ENCODE peak calls at places on chromosomes 11 and 22, in four cellular contexts. T is H1, Q is HepG2, P is K562. I is an unnamed sample.

GRCh38 chr11:120209750-120210650 is 832 bp upstream of the OAF start:
- DNase-seq in P (no peak), Q (no peak), T (no peak), I (no peak)

GRCh38 chr11:126397016-126397415 is 41.5 kb downstream of the ST3GAL4 start:
- DNase-seq in P (no peak), Q (no peak), T (no peak), I (no peak)

GRCh38 chr22:37403267-37403960 is 23.9 kb downstream of the ELFN2 start:
- DNase-seq in Q (no peak), T (peak; percentile 80), P (no peak), I (no peak)

GRCh38 chr11:47854667-47855066 is 6.5 kb upstream of the NUP160 start:
- DNase-seq in Q (no peak), T (no peak), P (no peak), I (no peak)

GRCh38 chr11:2761131-2762030 is 61.6 kb upstream of the KCNQ1OT1 start:
- DNase-seq in T (peak; percentile 39), P (no peak), Q (no peak), I (no peak)

GRCh38 chr22:48824673-48825651 is 1002.7 kb downstream of the BRD1 start:
- DNase-seq in T (no peak), Q (no peak), P (no peak), I (no peak)

GRCh38 chr11:3723014-3723708 is 52.0 kb upstream of the CHRNA10 start:
- DNase-seq in T (no peak), Q (no peak), P (no peak), I (no peak)

GRCh38 chr11:68843703-68844312 is 2.1 kb upstream of the CPT1A start:
- DNase-seq in P (no peak), T (peak; percentile 85), Q (peak; percentile 67), I (no peak)

GRCh38 chr22:44357962-44358553 is 45.3 kb upstream of the SHISAL1 start:
- DNase-seq in T (no peak), Q (no peak), P (no peak), I (no peak)

GRCh38 chr11:83249972-83250593 is 36.1 kb downstream of the CCDC90B start:
- DNase-seq in T (no peak), Q (peak; percentile 24), P (peak; percentile 61), I (no peak)

GRCh38 chr11:74820763-74821162 is 72.1 kb downstream of the RNF169 start:
- DNase-seq in Q (peak; percentile 8), P (no peak), T (no peak), I (no peak)

GRCh38 chr11:13603661-13604060 is 64.8 kb upstream of the FAR1 start:
- DNase-seq in Q (no peak), P (no peak), T (no peak), I (no peak)

GRCh38 chr22:25447067-25447688 is 117.3 kb upstream of the GRK3 start:
- DNase-seq in Q (peak; percentile 72), P (peak; percentile 20), T (no peak), I (no peak)

GRCh38 chr11:123560001-123560400 is 94.4 kb downstream of the SCN3B start:
- DNase-seq in P (no peak), T (no peak), Q (no peak), I (no peak)

GRCh38 chr11:32231909-32232493 is 141.1 kb downstream of the RCN1 start:
- DNase-seq in P (peak; percentile 48), Q (peak; percentile 13), T (peak; percentile 58), I (no peak)

DNA sequence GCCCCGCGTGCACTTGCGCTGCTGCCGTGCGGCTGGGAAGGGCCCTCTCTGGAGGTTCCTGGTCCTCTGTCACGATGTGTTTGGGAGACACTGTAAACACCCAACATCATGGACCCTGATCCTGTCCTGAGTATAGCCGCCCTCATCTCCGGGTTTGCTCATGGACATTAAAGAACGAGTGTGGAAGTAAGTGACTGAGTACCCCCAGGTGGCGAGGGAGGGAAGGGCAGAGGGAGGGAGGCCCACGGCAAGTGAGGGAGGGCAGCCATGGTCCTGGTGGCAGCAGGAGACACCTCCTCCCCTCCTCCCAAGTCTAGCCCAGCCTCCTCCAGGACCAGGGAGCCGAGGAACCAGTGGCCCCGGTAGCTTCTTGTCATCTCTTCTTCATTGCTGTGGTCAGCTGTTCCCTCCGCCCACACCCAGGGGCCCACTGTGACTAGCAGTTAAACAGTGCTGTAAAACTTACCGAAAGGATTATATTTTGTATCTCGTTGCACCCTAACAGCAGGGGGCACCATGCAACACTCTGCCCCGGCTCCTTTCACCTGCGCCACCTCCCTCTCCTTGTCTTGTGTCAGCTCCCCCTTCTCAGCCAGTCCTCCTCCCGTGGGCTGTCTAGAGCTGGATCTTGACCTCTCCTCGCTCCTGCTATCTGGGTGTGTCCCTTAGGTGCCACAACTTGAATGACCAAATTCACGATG is 566.5 kb upstream of the B3GAT1 start:
- DNase-seq in P (peak; percentile 16), Q (no peak), T (no peak), I (no peak)
- TF ChIP-seq CREB1 in P (no peak), Q (no peak), T (no peak), I (no peak)

GRCh38 chr11:39673994-39674393 is 1785.5 kb downstream of the LRRC4C start:
- DNase-seq in P (no peak), Q (no peak), T (no peak), I (no peak)
- TF ChIP-seq EP300 in P (no peak), Q (no peak), T (no peak), I (no peak)

DNA sequence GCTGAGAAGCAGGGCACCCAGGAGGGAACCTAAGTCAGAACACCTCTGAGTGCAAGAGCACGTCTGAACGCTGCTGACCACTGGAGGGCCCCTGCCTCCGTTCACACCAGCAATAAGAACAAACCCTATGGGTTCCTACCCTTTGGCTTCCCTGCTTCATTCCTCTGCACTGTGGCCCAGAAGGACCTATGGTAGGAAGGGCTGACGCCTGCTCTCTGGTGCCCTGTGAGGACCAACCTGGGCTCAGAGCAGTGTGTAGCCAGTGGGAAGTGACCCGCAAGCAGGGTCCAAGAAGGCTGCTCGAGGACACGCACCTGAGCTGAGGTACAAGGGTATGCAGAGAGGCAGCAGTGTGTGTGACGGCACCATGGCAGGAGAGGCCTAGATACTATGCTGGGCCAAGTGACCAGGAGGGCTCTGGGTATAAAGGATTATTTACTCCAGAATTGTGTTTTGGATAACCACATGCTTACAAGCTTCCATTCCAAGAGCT is 68.8 kb upstream of the CLTCL1 start:
- DNase-seq in T (no peak), P (peak; percentile 35), Q (no peak), I (no peak)
- TF ChIP-seq CREB1 in T (no peak), P (no peak), Q (no peak), I (no peak)

GRCh38 chr11:45805305-45806071 is 539 bp downstream of the SLC35C1 start:
- DNase-seq in Q (peak; percentile 44), T (peak; percentile 66), P (peak; percentile 58), I (no peak)

GRCh38 chr11:45804806-45805304 is at the start of gene SLC35C1:
- DNase-seq in T (peak; percentile 96), Q (peak; percentile 88), P (peak; percentile 97), I (peak; percentile 63)

GRCh38 chr11:45802531-45803317 is 2.2 kb upstream of the SLC35C1 start:
- DNase-seq in Q (no peak), T (no peak), P (no peak), I (no peak)

GRCh38 chr11:45806072-45806933 is 1.4 kb downstream of the SLC35C1 start:
- DNase-seq in T (no peak), Q (no peak), P (no peak), I (no peak)

DNA sequence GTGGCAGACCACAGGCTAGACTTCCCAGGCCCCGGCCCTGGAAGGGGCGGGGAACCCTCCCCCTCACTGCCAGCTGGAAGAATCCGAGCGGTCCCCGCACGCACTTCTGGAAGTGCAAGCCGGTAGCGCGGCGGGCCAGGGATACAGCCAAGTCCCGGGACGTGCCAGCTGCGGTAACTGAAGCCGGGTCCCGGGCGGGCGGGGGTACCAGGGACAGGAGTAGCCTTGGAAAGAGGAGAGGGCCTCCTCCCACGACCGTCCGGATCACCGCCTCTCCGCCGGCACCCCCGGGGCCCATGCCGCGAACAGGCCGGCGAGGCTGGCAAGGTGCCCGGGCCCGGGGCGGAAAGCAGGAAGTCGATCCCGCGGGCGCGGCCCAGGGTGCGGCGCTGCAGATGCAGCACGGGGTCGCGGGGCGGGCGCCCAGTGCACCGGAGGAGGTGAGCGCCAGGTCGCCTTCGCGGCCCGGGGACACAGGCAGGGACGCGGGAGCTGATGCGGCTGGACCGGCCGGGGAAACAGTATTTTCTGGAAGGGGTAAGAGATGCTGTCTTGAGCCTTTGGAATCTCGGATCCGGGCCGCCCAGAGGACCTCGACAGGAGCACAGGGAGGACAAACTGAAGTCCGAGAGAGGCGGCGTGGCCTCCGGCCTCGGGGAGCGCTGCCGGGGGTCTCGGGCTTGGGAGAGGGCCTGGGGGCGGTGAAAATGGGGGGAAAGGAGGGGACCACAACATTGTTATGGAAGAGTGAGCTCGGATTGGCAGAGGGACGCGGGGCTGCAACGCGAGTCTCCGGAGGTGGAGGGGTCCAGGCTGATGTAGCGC is 756 bp upstream of the SLC35C1 start:
- DNase-seq in Q (peak; percentile 18), T (peak; percentile 88), P (peak; percentile 26), I (no peak)
- TF ChIP-seq EP300 in Q (no peak), T (no peak), P (no peak), I (no peak)

DNA sequence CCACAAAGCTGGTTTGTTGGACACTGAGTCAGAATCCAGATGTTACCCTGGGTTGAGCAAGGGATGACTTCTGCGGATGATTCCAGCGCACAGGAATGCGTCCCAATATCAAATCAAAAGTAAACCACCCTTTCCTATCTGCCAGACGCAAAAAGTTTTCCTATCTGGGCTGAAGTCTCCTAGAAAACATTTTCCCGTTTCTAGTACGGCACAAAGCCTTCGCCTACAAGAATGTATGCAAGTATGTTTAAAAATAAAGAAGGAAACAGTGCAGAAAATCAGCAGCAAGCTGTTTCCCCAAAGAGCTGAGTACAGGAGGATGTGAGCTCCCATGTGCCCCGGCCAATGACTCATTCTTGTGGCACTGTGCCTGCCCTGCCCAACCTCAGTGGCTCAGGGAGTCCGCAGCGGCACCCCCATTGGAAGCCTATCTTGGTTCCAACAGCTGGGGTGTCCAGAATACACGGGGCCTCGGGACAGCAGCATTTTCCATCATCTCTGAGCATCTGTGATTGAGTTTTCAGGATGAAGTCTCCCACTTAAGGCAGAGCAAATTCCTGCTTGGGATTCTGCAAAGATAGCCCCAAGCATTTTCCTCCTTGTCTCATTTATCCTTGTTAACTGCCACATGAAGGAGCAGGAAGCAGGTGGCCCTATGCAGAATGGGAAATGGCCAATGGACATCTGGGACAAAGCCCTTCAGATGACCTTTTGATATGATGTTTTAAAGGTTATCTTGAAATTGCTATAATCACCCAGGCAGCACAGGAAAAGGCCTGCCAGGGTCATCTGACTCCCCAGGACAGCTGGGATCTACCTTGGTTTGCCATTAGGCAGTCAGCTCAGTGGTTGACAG is 17.5 kb downstream of the KCNJ5 start:
- DNase-seq in Q (no peak), P (no peak), T (no peak), I (no peak)
- TF ChIP-seq CREB1 in Q (no peak), P (no peak), T (no peak), I (no peak)

DNA sequence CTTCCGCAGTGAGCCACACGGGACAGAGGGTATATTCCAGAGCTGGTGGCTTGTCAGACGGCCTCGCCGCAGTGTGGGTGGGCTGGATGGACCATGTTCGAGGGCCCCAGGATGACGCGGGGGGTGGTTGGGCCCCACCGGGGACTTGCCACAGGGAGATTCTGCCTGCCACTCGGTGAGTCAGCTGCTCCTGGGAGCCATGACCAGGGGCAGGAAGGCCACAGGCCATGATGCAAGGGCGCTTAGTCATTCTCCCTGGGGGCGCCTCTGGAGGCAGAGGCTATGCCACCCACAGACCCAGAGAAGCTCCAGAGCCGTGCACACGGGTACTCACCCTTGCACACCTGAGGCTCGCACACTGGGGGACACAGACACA is 8.1 kb downstream of the ALX4 start:
- DNase-seq in P (peak; percentile 33), Q (no peak), T (no peak), I (no peak)
- TF ChIP-seq EP300 in P (no peak), Q (no peak), T (no peak), I (no peak)

I was measured in GM12878.